ENCODE peak calls at places on chromosomes 6 and 20, in four cellular contexts. One of them, this sample, is unnamed.

GRCh38 chr6:102525336-102525735 is 1131.8 kb downstream of the GRIK2 start:
- DNase-seq in RWPE1: no peak
- DNase-seq in lower lobe of right lung: no peak
- DNase-seq in epithelial cell of proximal tubule: no peak
- DNase-seq in this sample: no peak

GRCh38 chr20:58229198-58229802 is 847 bp upstream of the ANKRD60 start:
- DNase-seq in RWPE1: no peak
- DNase-seq in epithelial cell of proximal tubule: no peak
- DNase-seq in lower lobe of right lung: no peak
- DNase-seq in this sample: no peak

GRCh38 chr6:11654876-11655275 is 117.3 kb downstream of the TMEM170B start:
- DNase-seq in lower lobe of right lung: no peak
- DNase-seq in epithelial cell of proximal tubule: no peak
- DNase-seq in RWPE1: no peak
- DNase-seq in this sample: no peak

GRCh38 chr20:4073852-4074741 is 58.7 kb upstream of the RNF24 start:
- DNase-seq in RWPE1: no peak
- DNase-seq in epithelial cell of proximal tubule: no peak
- DNase-seq in lower lobe of right lung: no peak
- DNase-seq in this sample: no peak

GRCh38 chr6:103826209-103826608 is 1033.5 kb downstream of the HACE1 start:
- DNase-seq in lower lobe of right lung: no peak
- DNase-seq in RWPE1: no peak
- DNase-seq in epithelial cell of proximal tubule: no peak
- DNase-seq in this sample: no peak

GRCh38 chr20:11067359-11067758 is 393.6 kb upstream of the JAG1 start:
- DNase-seq in epithelial cell of proximal tubule: no peak
- DNase-seq in lower lobe of right lung: no peak
- DNase-seq in RWPE1: no peak
- DNase-seq in this sample: no peak

GRCh38 chr20:2748551-2749342 is 51.7 kb downstream of the CPXM1 start:
- DNase-seq in RWPE1: no peak
- DNase-seq in epithelial cell of proximal tubule: no peak
- DNase-seq in lower lobe of right lung: no peak
- DNase-seq in this sample: no peak

GRCh38 chr20:58932170-58932569 is 48.9 kb upstream of the NELFCD start:
- DNase-seq in RWPE1: no peak
- DNase-seq in epithelial cell of proximal tubule: no peak
- DNase-seq in lower lobe of right lung: no peak
- DNase-seq in this sample: no peak

GRCh38 chr6:54598787-54599309 is 247.7 kb upstream of the FAM83B start:
- DNase-seq in RWPE1: peak; percentile 5
- DNase-seq in epithelial cell of proximal tubule: no peak
- DNase-seq in lower lobe of right lung: no peak
- DNase-seq in this sample: no peak

GRCh38 chr6:24949020-24949569 is 13.3 kb upstream of the RIPOR2 start:
- DNase-seq in epithelial cell of proximal tubule: no peak
- DNase-seq in RWPE1: no peak
- DNase-seq in lower lobe of right lung: no peak
- DNase-seq in this sample: no peak

GRCh38 chr6:20877008-20877937 is 343.0 kb downstream of the CDKAL1 start:
- DNase-seq in lower lobe of right lung: no peak
- DNase-seq in RWPE1: peak; percentile 85
- DNase-seq in epithelial cell of proximal tubule: peak; percentile 99
- DNase-seq in this sample: no peak

GRCh38 chr6:11497881-11498280 is 39.7 kb upstream of the TMEM170B start:
- DNase-seq in RWPE1: no peak
- DNase-seq in epithelial cell of proximal tubule: no peak
- DNase-seq in lower lobe of right lung: no peak
- DNase-seq in this sample: no peak

GRCh38 chr6:16973545-16974386 is 128.1 kb upstream of the STMND1 start:
- DNase-seq in RWPE1: no peak
- DNase-seq in epithelial cell of proximal tubule: no peak
- DNase-seq in lower lobe of right lung: no peak
- DNase-seq in this sample: no peak

GRCh38 chr6:13534536-13534935 is 39.9 kb upstream of the SIRT5 start:
- DNase-seq in lower lobe of right lung: no peak
- DNase-seq in epithelial cell of proximal tubule: no peak
- DNase-seq in RWPE1: no peak
- DNase-seq in this sample: no peak

GRCh38 chr20:59291740-59292139 is 8.7 kb upstream of the EDN3 start:
- DNase-seq in lower lobe of right lung: no peak
- DNase-seq in RWPE1: peak; percentile 64
- DNase-seq in epithelial cell of proximal tubule: no peak
- DNase-seq in this sample: no peak

GRCh38 chr6:122381494-122382083 is 17.9 kb upstream of the HSF2 start:
- DNase-seq in epithelial cell of proximal tubule: no peak
- DNase-seq in RWPE1: peak; percentile 57
- DNase-seq in lower lobe of right lung: no peak
- DNase-seq in this sample: no peak
- TF ChIP-seq CTCF in epithelial cell of proximal tubule: peak; percentile 85
- TF ChIP-seq CTCF in RWPE1: peak; percentile 79
- TF ChIP-seq CTCF in lower lobe of right lung: peak; percentile 75
- TF ChIP-seq CTCF in this sample: peak; percentile 86

DNA sequence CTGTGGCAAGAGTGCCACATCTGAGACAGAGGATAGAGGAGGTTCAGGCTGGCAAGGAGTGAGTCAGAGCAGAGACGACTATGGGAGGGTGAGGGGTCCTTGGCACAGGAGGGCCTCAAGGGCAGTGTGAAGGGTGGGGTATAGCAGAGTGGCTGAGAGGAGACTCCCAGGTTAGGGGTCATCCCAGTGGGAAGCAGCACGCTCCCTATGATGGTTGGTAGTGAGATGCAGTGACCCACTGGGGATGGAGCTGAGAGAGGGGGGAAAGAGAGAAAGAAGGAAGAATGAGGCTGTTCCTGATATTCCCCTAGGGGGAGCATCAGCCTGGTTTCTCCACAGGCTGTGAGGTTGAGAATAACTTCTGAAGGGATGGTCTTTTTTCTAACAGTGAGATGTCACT is 97.4 kb downstream of the INSM1 start:
- DNase-seq in RWPE1: no peak
- DNase-seq in lower lobe of right lung: no peak
- DNase-seq in epithelial cell of proximal tubule: no peak
- DNase-seq in this sample: no peak
- TF ChIP-seq CTCF in RWPE1: no peak
- TF ChIP-seq CTCF in lower lobe of right lung: no peak
- TF ChIP-seq CTCF in epithelial cell of proximal tubule: peak; percentile 36
- TF ChIP-seq CTCF in this sample: peak; percentile 40

DNA sequence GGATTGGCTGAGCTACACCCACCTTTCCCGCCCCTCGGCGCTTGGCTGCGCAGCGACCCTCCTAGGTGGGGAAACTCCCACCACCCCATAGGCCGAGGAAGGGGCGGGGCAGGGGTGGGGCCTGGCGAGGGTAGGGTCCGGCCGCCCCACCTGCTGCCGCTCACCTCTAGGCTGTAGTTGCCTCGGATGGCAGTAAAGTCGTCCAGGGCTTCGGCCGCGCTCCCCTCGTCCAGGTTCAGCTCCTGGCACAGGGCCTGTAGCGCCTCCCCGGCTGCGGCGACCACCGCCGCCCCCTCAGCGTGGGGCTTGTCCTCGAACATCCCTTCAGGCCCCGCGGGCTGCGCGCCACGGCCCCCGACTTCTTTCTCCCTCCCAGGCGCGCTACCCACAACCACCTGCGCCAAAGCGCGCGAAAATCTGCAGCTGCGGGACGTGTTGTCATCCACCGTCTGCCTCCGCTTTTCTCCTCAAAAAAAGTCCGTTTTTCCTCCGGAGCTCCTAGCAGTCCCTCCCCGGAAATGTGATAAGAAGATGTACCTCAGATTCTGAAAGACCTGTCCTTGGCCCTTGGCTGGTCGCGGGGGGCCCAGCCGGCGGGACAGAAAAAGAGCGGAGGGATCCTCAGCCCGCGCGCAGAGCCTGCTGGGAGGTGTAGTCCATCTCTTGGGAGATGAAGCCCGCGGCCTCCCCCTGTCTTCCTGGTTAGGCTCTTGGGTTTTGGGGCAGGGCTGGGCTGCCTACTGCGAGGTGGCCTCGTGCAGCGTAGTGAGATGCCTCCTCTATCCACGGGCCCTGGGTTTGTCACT is at the start of gene RBL1:
- DNase-seq in RWPE1: peak; percentile 95
- DNase-seq in epithelial cell of proximal tubule: peak; percentile 33
- DNase-seq in lower lobe of right lung: peak; percentile 89
- DNase-seq in this sample: no peak
- TF ChIP-seq CTCF in RWPE1: peak; percentile 17
- TF ChIP-seq CTCF in epithelial cell of proximal tubule: peak; percentile 18
- TF ChIP-seq CTCF in lower lobe of right lung: peak; percentile 31
- TF ChIP-seq CTCF in this sample: peak; percentile 56

GRCh38 chr20:6416371-6416770 is 293.5 kb upstream of the FERMT1 start:
- DNase-seq in lower lobe of right lung: no peak
- DNase-seq in RWPE1: no peak
- DNase-seq in epithelial cell of proximal tubule: no peak
- DNase-seq in this sample: no peak
- TF ChIP-seq CTCF in lower lobe of right lung: no peak
- TF ChIP-seq CTCF in RWPE1: no peak
- TF ChIP-seq CTCF in epithelial cell of proximal tubule: no peak
- TF ChIP-seq CTCF in this sample: no peak